ENCODE peak calls at places on chromosomes 16 and 17, in eight cellular contexts. X is ovary, G is transverse colon, O is stomach, U is tibial nerve, J is A549, F is HepG2, B is H1. D is an unnamed sample.

GRCh38 chr17:34306466-34306865 is 12.8 kb upstream of the CCL8 start:
- DNase-seq in X (no peak), G (no peak), O (no peak), U (peak; percentile 29), J (peak; percentile 22), F (no peak), B (peak; percentile 51), D (no peak)

GRCh38 chr16:69848635-69849545 is 86.8 kb downstream of the WWP2 start:
- DNase-seq in X (peak; percentile 84), G (peak; percentile 88), O (peak; percentile 78), U (peak; percentile 81), J (no peak), F (no peak), B (no peak), D (peak; percentile 89)

GRCh38 chr16:86076606-86077005 is 177.6 kb downstream of the IRF8 start:
- DNase-seq in X (no peak), G (no peak), O (no peak), U (no peak), J (no peak), F (no peak), B (no peak), D (peak; percentile 6)

GRCh38 chr17:80694992-80695912 is 150.6 kb downstream of the RPTOR start:
- DNase-seq in X (peak; percentile 53), G (no peak), O (no peak), U (no peak), J (no peak), F (peak; percentile 52), B (no peak), D (no peak)

GRCh38 chr16:8905168-8905762 is 23.1 kb downstream of the LITAFD start:
- DNase-seq in X (no peak), G (no peak), O (no peak), U (no peak), J (peak; percentile 36), F (peak; percentile 59), B (no peak), D (no peak)

GRCh38 chr17:50686494-50687199 is 21.1 kb downstream of the ANKRD40 start:
- DNase-seq in X (peak; percentile 92), G (peak; percentile 89), O (peak; percentile 79), U (no peak), J (peak; percentile 93), F (peak; percentile 98), B (no peak), D (no peak)

GRCh38 chr17:44794699-44795413 is 35.2 kb downstream of the GJC1 start:
- DNase-seq in X (no peak), G (no peak), O (no peak), U (no peak), J (peak; percentile 56), F (no peak), B (no peak), D (peak; percentile 38)

GRCh38 chr16:19008245-19008644 is 24.5 kb downstream of the TMC7 start:
- DNase-seq in X (no peak), G (no peak), O (no peak), U (no peak), J (no peak), F (peak; percentile 71), B (no peak), D (no peak)

GRCh38 chr16:4733747-4734062 is 366 bp downstream of the ANKS3 start:
- DNase-seq in X (no peak), G (no peak), O (no peak), U (no peak), J (peak; percentile 40), F (no peak), B (no peak), D (no peak)

GRCh38 chr17:78384479-78385175 is 6.2 kb downstream of the PGS1 start:
- DNase-seq in X (no peak), G (no peak), O (no peak), U (no peak), J (no peak), F (no peak), B (no peak), D (no peak)

GRCh38 chr17:49996121-49996494 is 1.1 kb upstream of the DLX3 start:
- DNase-seq in X (no peak), G (no peak), O (no peak), U (no peak), J (no peak), F (no peak), B (no peak), D (no peak)

GRCh38 chr17:63445571-63446217 is 412 bp downstream of the CYB561 start:
- DNase-seq in X (no peak), G (peak; percentile 62), O (peak; percentile 69), U (no peak), J (peak; percentile 92), F (no peak), B (peak; percentile 92), D (no peak)

GRCh38 chr17:49708515-49709161 is 874 bp upstream of the SLC35B1 start:
- DNase-seq in X (no peak), G (no peak), O (no peak), U (no peak), J (no peak), F (no peak), B (peak; percentile 50), D (peak; percentile 71)

GRCh38 chr16:54370653-54371052 is 84.1 kb upstream of the IRX3 start:
- DNase-seq in X (no peak), G (no peak), O (no peak), U (no peak), J (no peak), F (no peak), B (no peak), D (peak; percentile 54)

GRCh38 chr17:33642002-33642401 is 348.9 kb upstream of the ASIC2 start:
- DNase-seq in X (no peak), G (no peak), O (no peak), U (no peak), J (no peak), F (no peak), B (no peak), D (no peak)

GRCh38 chr17:82110298-82110697 is 12.3 kb upstream of the FASN start:
- DNase-seq in X (no peak), G (no peak), O (no peak), U (no peak), J (peak; percentile 68), F (peak; percentile 88), B (no peak), D (no peak)

GRCh38 chr16:56012479-56012811 is 137.3 kb upstream of the CES5A start:
- DNase-seq in X (no peak), G (no peak), O (no peak), U (no peak), J (no peak), F (no peak), B (no peak), D (no peak)

GRCh38 chr16:27107185-27107592 is 40.5 kb downstream of the C16orf82 start:
- DNase-seq in X (no peak), G (no peak), O (no peak), U (no peak), J (no peak), F (no peak), B (no peak), D (no peak)

GRCh38 chr17:46782250-46782953 is 36.1 kb downstream of the WNT3 start:
- DNase-seq in X (no peak), G (peak; percentile 31), O (peak; percentile 65), U (no peak), J (peak; percentile 74), F (peak; percentile 62), B (peak; percentile 69), D (no peak)

GRCh38 chr17:9973689-9974459 is 68.8 kb upstream of the RCVRN start:
- DNase-seq in X (no peak), G (no peak), O (no peak), U (no peak), J (no peak), F (peak; percentile 11), B (no peak), D (no peak)

GRCh38 chr16:87303431-87303930 is 13.7 kb downstream of the C16orf95 start:
- DNase-seq in X (no peak), G (no peak), O (no peak), U (no peak), J (no peak), F (peak; percentile 25), B (no peak), D (no peak)

DNA sequence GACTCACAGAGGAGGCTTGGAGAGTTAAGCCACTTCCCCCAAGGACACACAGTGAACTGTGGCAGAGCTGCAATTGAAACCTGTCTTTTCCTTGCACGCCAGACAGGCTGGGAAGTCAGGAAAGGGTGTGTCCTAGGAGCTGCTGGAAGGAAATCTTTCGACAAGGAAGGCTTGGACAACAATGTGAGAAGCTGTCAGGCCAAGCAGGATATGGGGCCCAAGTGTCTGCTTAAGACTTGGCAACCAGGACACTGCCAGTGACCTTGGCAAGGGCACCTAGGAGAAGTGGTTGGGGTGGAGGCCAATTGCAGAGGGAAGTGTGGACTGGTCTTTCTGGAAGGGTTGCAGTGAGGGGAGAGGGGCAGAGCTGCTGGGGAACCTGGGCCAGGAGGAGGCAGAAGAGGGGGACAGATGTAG is 2.1 kb upstream of the CAMKK1 start:
- DNase-seq in X (no peak), G (peak; percentile 71), O (peak; percentile 68), U (no peak), J (no peak), F (no peak), B (no peak), D (no peak)
- H3K4me3 ChIP-seq in X (no peak overlapping the region), G (no peak overlapping the region), O (no peak overlapping the region), U (no peak overlapping the region), J (no peak overlapping the region), F (no peak overlapping the region), B (no peak overlapping the region), D (no peak overlapping the region)

GRCh38 chr17:8913091-8913490 is 45.6 kb upstream of the PIK3R6 start:
- DNase-seq in X (no peak), G (no peak), O (no peak), U (no peak), J (no peak), F (no peak), B (no peak), D (no peak)
- H3K27ac ChIP-seq in X (no peak overlapping the region), G (no peak overlapping the region), O (no peak overlapping the region), U (no peak overlapping the region), J (no peak overlapping the region), F (no peak overlapping the region), B (no peak overlapping the region), D (no peak overlapping the region)

DNA sequence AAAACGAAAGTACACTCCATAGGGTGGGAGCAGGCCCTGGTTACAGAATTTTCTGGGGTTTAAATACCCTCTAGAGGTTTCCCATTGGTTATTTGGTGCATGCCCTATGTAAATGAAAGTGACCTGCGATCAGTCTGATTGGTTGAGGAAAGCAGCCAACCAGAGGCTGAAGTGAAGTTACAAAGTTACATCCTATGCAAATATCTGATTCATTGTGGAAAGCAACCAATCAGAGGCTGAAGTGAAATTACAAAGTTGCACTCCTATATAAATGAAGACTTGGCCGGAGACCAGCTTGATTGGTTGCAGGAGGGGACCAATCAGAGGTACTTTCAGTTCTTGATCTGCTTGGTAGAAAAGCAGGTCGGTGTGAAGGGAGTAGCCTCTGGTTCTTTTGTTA is 24.4 kb downstream of the NAA60 start:
- DNase-seq in X (no peak), G (no peak), O (no peak), U (no peak), J (no peak), F (no peak), B (no peak), D (no peak)
- TF ChIP-seq EP300 in X (no peak), G (no peak), O (no peak), U (no peak), J (no peak), F (no peak), B (no peak), D (no peak)

DNA sequence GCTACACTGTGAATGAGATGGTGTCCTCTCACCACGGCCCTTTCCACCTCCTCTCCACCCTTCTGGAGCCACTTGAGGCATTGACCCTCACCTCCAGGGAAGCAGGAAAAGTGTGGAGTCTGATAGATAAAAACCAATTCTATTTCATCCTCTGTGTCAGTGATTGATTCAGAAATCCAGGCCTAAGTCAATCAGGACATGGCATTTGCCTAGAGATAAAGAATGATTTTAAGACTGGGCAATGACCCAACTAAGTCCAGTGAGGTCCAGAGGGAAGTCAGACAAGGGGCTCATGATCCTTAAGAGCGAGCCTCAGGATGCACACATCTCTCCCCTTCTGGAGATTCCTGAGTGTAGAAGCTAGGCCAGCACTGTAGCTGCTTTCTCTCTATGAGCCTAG is 41.1 kb upstream of the TNRC6A start:
- DNase-seq in X (no peak), G (no peak), O (no peak), U (no peak), J (no peak), F (no peak), B (no peak), D (no peak)
- H3K4me3 ChIP-seq in X (no peak overlapping the region), G (no peak overlapping the region), O (no peak overlapping the region), U (no peak overlapping the region), J (no peak overlapping the region), F (no peak overlapping the region), B (no peak overlapping the region), D (no peak overlapping the region)